ENCODE peak calls at places on chromosomes 7 and 10, in seven cellular contexts. F is A549, C is IMR-90, H is neuronal stem cell, A is GM23338, D is mammary epithelial cell, P is MM.1S. U is an unnamed sample.

GRCh38 chr10:90407116-90407515 is 450.7 kb downstream of the HTR7 start:
- DNase-seq in F (no peak), C (peak; percentile 76), H (no peak), A (peak; percentile 4), D (peak; percentile 69), P (no peak), U (peak; percentile 69)

GRCh38 chr7:53988376-53988775 is 553.8 kb upstream of the VSTM2A start:
- DNase-seq in F (no peak), C (no peak), H (no peak), A (no peak), D (no peak), P (no peak), U (no peak)

GRCh38 chr7:252981-253380 is 37.0 kb upstream of the FOXL3 start:
- DNase-seq in F (no peak), C (no peak), H (no peak), A (no peak), D (no peak), P (no peak), U (no peak)

GRCh38 chr10:88979153-88979562 is 11.4 kb upstream of the FAS start:
- DNase-seq in F (no peak), C (peak; percentile 76), H (no peak), A (no peak), D (peak; percentile 82), P (no peak), U (peak; percentile 35)

GRCh38 chr10:61271127-61271780 is 181.9 kb downstream of the TMEM26 start:
- DNase-seq in F (peak; percentile 23), C (peak; percentile 84), H (no peak), A (peak; percentile 49), D (peak; percentile 20), P (no peak), U (peak; percentile 64)

GRCh38 chr10:131814567-131815290 is 86.1 kb upstream of the PPP2R2D start:
- DNase-seq in F (no peak), C (no peak), H (no peak), A (peak; percentile 39), D (no peak), P (no peak), U (no peak)

GRCh38 chr7:100763556-100764140 is 30.3 kb downstream of the ZAN start:
- DNase-seq in F (no peak), C (no peak), H (no peak), A (no peak), D (peak; percentile 41), P (no peak), U (no peak)

GRCh38 chr7:16846611-16847165 is 35.1 kb downstream of the AGR3 start:
- DNase-seq in F (no peak), C (no peak), H (no peak), A (no peak), D (peak; percentile 1), P (no peak), U (no peak)

GRCh38 chr7:99752354-99752753 is 17.4 kb upstream of the CYP3A7 start:
- DNase-seq in F (no peak), C (peak; percentile 17), H (no peak), A (no peak), D (no peak), P (no peak), U (no peak)

GRCh38 chr7:37432240-37432917 is 16.3 kb downstream of the ELMO1 start:
- DNase-seq in F (no peak), C (no peak), H (no peak), A (no peak), D (no peak), P (no peak), U (no peak)

GRCh38 chr7:66871076-66871475 is 49.9 kb upstream of the TMEM248 start:
- DNase-seq in F (no peak), C (no peak), H (no peak), A (no peak), D (peak; percentile 50), P (no peak), U (no peak)

GRCh38 chr10:72328045-72328828 is 26.5 kb downstream of the DNAJB12 start:
- DNase-seq in F (peak; percentile 63), C (peak; percentile 57), H (no peak), A (peak; percentile 88), D (no peak), P (no peak), U (peak; percentile 81)

GRCh38 chr10:84340187-84340586 is 11.8 kb downstream of the CCSER2 start:
- DNase-seq in F (no peak), C (no peak), H (no peak), A (no peak), D (no peak), P (no peak), U (no peak)

GRCh38 chr10:15168781-15169554 is 475 bp upstream of the NMT2 start:
- DNase-seq in F (peak; percentile 82), C (peak; percentile 94), H (peak; percentile 92), A (peak; percentile 93), D (peak; percentile 87), P (peak; percentile 90), U (peak; percentile 95)

GRCh38 chr7:120927454-120928103 is 23.0 kb upstream of the ING3 start:
- DNase-seq in F (no peak), C (no peak), H (no peak), A (no peak), D (no peak), P (no peak), U (no peak)

GRCh38 chr10:31395695-31396094 is 76.7 kb downstream of the ZEB1 start:
- DNase-seq in F (no peak), C (no peak), H (no peak), A (no peak), D (no peak), P (no peak), U (no peak)

GRCh38 chr10:132836248-132836831 is 50.4 kb upstream of the NKX6-2 start:
- DNase-seq in F (no peak), C (no peak), H (no peak), A (no peak), D (no peak), P (no peak), U (no peak)

GRCh38 chr10:120824864-120825263 is 26.3 kb upstream of the WDR11 start:
- DNase-seq in F (peak; percentile 20), C (no peak), H (peak; percentile 17), A (peak; percentile 92), D (no peak), P (peak; percentile 21), U (peak; percentile 81)

DNA sequence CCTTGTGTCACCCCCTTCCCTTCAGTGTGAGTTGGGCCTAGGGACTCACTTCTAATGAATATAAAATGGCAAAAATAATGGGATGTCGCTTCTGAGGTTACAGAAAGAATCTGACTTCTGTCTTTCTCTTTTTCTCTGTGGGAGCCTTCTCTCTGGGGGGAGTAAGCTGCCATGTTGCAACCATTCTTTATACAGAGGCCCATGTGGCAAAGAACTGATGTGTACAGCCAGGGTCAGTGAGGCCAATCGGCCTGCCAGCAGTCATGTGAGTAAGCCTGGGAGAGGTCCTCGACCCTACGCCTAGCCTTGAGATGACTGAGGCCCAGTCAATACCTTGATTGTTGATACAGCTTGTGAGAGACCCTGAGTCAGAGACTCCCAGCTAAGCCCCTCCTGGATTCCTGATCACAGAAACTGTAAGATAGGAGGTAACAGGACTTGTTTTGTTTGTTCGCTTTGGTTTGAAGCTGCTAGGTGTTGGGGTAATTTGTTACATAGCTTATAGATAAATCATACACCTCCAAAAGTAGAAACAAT is 1.7 kb downstream of the TCAF1 start:
- DNase-seq in F (no peak), C (peak; percentile 78), H (no peak), A (no peak), D (peak; percentile 75), P (no peak), U (peak; percentile 65)
- H3K4me2 ChIP-seq in F (peak overlapping the region; percentile 92), C (peak overlapping the region; percentile 87), H (peak overlapping the region; percentile 38), A (peak overlapping the region; percentile 95), D (peak overlapping the region; percentile 92), P (peak overlapping the region; percentile 59), U (peak overlapping the region; percentile 7)

DNA sequence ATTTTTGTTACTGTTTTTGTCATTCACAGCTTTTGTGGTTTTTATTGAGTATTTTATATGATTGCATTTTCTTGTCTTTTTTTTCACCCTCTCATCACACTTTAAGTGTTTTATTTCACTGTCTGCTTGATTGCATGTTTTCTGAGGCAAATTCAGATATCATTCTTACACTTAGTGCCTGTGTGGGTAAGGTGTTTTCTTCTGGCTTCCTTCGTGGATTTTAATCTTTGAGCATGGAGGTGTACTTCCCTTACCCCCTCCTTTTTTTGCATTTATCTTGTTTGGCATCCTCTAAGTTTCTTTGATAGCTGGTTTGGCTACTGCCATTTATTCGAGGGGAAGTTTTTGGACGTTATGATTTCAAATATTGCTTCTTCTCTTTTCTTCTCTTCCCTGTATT is 127.9 kb downstream of the MLLT10 start:
- DNase-seq in F (no peak), C (no peak), H (no peak), A (no peak), D (no peak), P (no peak), U (no peak)
- H3K27ac ChIP-seq in F (no peak overlapping the region), C (no peak overlapping the region), H (no peak overlapping the region), A (no peak overlapping the region), D (no peak overlapping the region), P (no peak overlapping the region), U (no peak overlapping the region)

GRCh38 chr7:104982308-104982755 is 31.7 kb upstream of the KMT2E start:
- DNase-seq in F (no peak), C (no peak), H (no peak), A (no peak), D (peak; percentile 38), P (peak; percentile 45), U (peak; percentile 66)

GRCh38 chr7:104980440-104980839 is 33.6 kb upstream of the KMT2E start:
- DNase-seq in F (no peak), C (no peak), H (no peak), A (no peak), D (no peak), P (no peak), U (no peak)

GRCh38 chr7:104979167-104979841 is 34.7 kb upstream of the KMT2E start:
- DNase-seq in F (no peak), C (peak; percentile 62), H (peak; percentile 17), A (peak; percentile 44), D (peak; percentile 28), P (no peak), U (peak; percentile 77)

GRCh38 chr7:104981671-104982036 is 32.4 kb upstream of the KMT2E start:
- DNase-seq in F (no peak), C (no peak), H (no peak), A (no peak), D (no peak), P (no peak), U (no peak)

GRCh38 chr7:104980969-104981670 is 32.9 kb upstream of the KMT2E start:
- DNase-seq in F (peak; percentile 73), C (peak; percentile 71), H (peak; percentile 30), A (peak; percentile 86), D (peak; percentile 51), P (peak; percentile 79), U (peak; percentile 68)
- H3K4me2 ChIP-seq in F (no peak overlapping the region), C (no peak overlapping the region), H (no peak overlapping the region), A (no peak overlapping the region), D (no peak overlapping the region), P (peak overlapping the region; percentile 97), U (no peak overlapping the region)

DNA sequence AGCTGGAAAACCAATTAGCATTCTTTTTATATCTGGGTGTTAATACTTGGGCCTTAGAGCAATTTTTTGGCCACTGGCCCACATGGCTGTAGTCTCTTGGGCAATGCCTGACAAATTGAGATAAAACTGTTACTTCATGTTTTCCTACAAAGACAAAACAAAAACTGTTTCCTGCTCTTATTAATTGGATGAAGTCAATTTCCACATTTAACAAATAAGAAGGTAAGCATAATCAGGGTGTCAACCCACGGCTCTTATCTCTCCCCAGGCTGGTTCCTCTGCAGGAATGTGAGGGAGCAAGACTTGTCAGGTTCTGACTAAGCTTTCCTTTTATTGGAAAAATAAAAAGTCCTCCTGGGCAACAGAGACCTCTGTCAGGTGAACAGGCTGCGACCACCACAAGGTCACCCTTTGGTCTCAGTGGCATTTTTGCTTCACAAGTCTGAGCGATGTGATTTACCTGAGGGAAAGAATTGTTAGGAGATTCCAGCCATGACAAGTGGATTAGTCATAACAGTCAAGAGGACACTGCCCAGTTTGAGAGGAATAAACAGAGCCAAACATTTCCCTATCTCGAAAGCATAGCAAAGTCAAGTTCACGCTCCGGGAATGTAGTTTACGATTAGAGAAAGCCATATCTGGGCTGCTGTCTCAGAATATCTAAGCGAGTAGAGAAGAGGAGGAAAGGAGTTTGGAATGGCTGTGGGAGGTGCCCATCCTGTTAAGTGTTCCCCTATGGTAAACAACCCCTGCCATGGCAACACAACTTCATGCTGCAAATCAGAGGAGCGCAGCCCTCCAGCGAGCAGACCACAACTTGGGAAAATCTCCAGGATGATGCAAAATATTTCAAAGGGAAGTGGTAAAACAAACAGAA is 144.4 kb downstream of the TES start:
- DNase-seq in F (peak; percentile 75), C (peak; percentile 98), H (no peak), A (peak; percentile 34), D (peak; percentile 98), P (no peak), U (peak; percentile 97)
- H3K27ac ChIP-seq in F (peak overlapping the region; percentile 91), C (peak overlapping the region; percentile 69), H (no peak overlapping the region), A (no peak overlapping the region), D (peak overlapping the region; percentile 100), P (no peak overlapping the region), U (peak overlapping the region; percentile 37)

U was measured in mesendoderm.